ENCODE peak calls at places on chromosome 3, in eight cellular contexts. A, O, Z, G, U, R, N and D are unnamed samples.

GRCh38 chr3:127371338-127371737 is 83.5 kb upstream of the PRR20G start:
- DNase-seq in Z (no peak), R (no peak), O (no peak), A (no peak), G (no peak), U (no peak), N (no peak), D (no peak)

GRCh38 chr3:69012111-69012835 is 1.2 kb downstream of the EOGT start:
- DNase-seq in A (no peak), R (no peak), U (no peak), O (peak; percentile 39), Z (peak; percentile 5), G (no peak), N (no peak), D (peak; percentile 9)

GRCh38 chr3:10933021-10933420 is 59.5 kb upstream of the SLC6A1 start:
- DNase-seq in R (no peak), A (no peak), G (no peak), N (no peak), Z (no peak), O (no peak), U (no peak), D (no peak)

GRCh38 chr3:183774631-183775030 is 50.7 kb downstream of the MAP6D1 start:
- DNase-seq in G (no peak), O (peak; percentile 35), U (no peak), Z (no peak), N (no peak), A (no peak), R (no peak), D (peak; percentile 87)

GRCh38 chr3:33064929-33065328 is 32.0 kb downstream of the GLB1 start:
- DNase-seq in O (no peak), A (no peak), R (peak; percentile 39), Z (no peak), U (no peak), G (no peak), N (no peak), D (no peak)

GRCh38 chr3:5875056-5875455 is 687.5 kb downstream of the EDEM1 start:
- DNase-seq in N (no peak), O (peak; percentile 61), A (no peak), Z (no peak), U (no peak), R (no peak), G (no peak), D (no peak)

GRCh38 chr3:42013652-42014442 is 51.9 kb upstream of the ULK4 start:
- DNase-seq in Z (no peak), O (no peak), R (peak; percentile 39), N (peak; percentile 21), A (peak; percentile 16), U (no peak), G (no peak), D (no peak)

GRCh38 chr3:5787863-5788488 is 600.5 kb downstream of the EDEM1 start:
- DNase-seq in U (no peak), N (no peak), G (no peak), A (no peak), R (no peak), Z (peak; percentile 6), O (peak; percentile 70), D (no peak)

GRCh38 chr3:172106989-172107388 is 67.6 kb downstream of the FNDC3B start:
- DNase-seq in Z (no peak), U (no peak), N (peak; percentile 31), G (no peak), R (peak; percentile 30), O (peak; percentile 90), A (peak; percentile 56), D (no peak)

GRCh38 chr3:54538346-54538745 is 389.5 kb downstream of the LRTM1 start:
- DNase-seq in A (no peak), N (no peak), U (no peak), O (peak; percentile 13), G (no peak), Z (no peak), R (no peak), D (no peak)

GRCh38 chr3:50550079-50550736 is 17.3 kb downstream of the C3orf18 start:
- DNase-seq in O (peak; percentile 63), R (peak; percentile 71), A (peak; percentile 64), N (peak; percentile 55), U (no peak), G (peak; percentile 36), Z (no peak), D (peak; percentile 28)

GRCh38 chr3:187296058-187296457 is 4.5 kb upstream of the MASP1 start:
- DNase-seq in Z (no peak), G (no peak), U (no peak), N (no peak), R (no peak), O (peak; percentile 39), A (no peak), D (no peak)

GRCh38 chr3:72238341-72238740 is 453.4 kb upstream of the PROK2 start:
- DNase-seq in O (no peak), A (no peak), R (no peak), U (no peak), N (no peak), Z (no peak), G (no peak), D (peak; percentile 6)

GRCh38 chr3:194206375-194206774 is 70.4 kb downstream of the HES1 start:
- DNase-seq in U (no peak), N (no peak), Z (no peak), G (peak; percentile 72), R (no peak), A (no peak), O (no peak), D (no peak)

GRCh38 chr3:5136619-5137429 is 14.7 kb downstream of the ARL8B start:
- DNase-seq in R (no peak), U (no peak), N (peak; percentile 5), A (peak; percentile 21), Z (no peak), O (peak; percentile 60), G (no peak), D (peak; percentile 43)

GRCh38 chr3:182618981-182619591 is 174.2 kb upstream of the ATP11B start:
- DNase-seq in Z (no peak), G (no peak), U (no peak), A (no peak), O (peak; percentile 83), R (no peak), N (no peak), D (peak; percentile 78)

GRCh38 chr3:45659661-45660566 is 29.3 kb upstream of the SACM1L start:
- DNase-seq in U (peak; percentile 26), G (peak; percentile 53), Z (peak; percentile 47), N (peak; percentile 41), R (peak; percentile 43), O (peak; percentile 79), A (peak; percentile 37), D (peak; percentile 80)

GRCh38 chr3:27591321-27591711 is 107.1 kb upstream of the SLC4A7 start:
- DNase-seq in Z (no peak), R (no peak), G (no peak), N (no peak), U (no peak), O (peak; percentile 50), A (no peak), D (no peak)

GRCh38 chr3:183278479-183279088 is 25.5 kb downstream of the B3GNT5 start:
- DNase-seq in R (no peak), A (no peak), U (no peak), O (no peak), Z (no peak), N (no peak), G (peak; percentile 60), D (no peak)

GRCh38 chr3:130783629-130784028 is 37.0 kb upstream of the PIK3R4 start:
- DNase-seq in N (no peak), A (no peak), Z (no peak), O (peak; percentile 19), U (no peak), R (no peak), G (no peak), D (no peak)

GRCh38 chr3:196168808-196169391 is 42.3 kb downstream of the ZDHHC19 start:
- DNase-seq in A (no peak), O (no peak), Z (no peak), N (no peak), G (peak; percentile 100), U (no peak), R (no peak), D (no peak)

GRCh38 chr3:154538566-154539360 is 108.8 kb upstream of the GPR149 start:
- DNase-seq in N (no peak), G (no peak), R (no peak), U (no peak), O (no peak), Z (no peak), A (no peak), D (no peak)

GRCh38 chr3:17039579-17039978 is 154.8 kb downstream of the PLCL2 start:
- DNase-seq in U (no peak), Z (no peak), R (no peak), N (no peak), G (no peak), A (no peak), O (peak; percentile 74), D (peak; percentile 95)

GRCh38 chr3:15647629-15648167 is 46.2 kb downstream of the BTD start:
- DNase-seq in N (peak; percentile 21), U (no peak), O (peak; percentile 90), G (no peak), Z (no peak), A (peak; percentile 45), R (peak; percentile 15), D (peak; percentile 98)

GRCh38 chr3:98900265-98901031 is 1.0 kb downstream of the DCBLD2 start:
- DNase-seq in N (no peak), Z (no peak), R (no peak), O (peak; percentile 52), U (no peak), A (no peak), G (no peak), D (no peak)

GRCh38 chr3:36907911-36908646 is 36.8 kb downstream of the TRANK1 start:
- DNase-seq in Z (no peak), A (peak; percentile 67), R (peak; percentile 38), N (peak; percentile 59), O (peak; percentile 50), G (no peak), U (no peak), D (peak; percentile 89)

GRCh38 chr3:31953091-31953490 is 28.0 kb downstream of the OSBPL10 start:
- DNase-seq in R (no peak), Z (no peak), U (no peak), O (no peak), N (no peak), G (no peak), A (no peak), D (no peak)

GRCh38 chr3:59143447-59143846 is 93.6 kb upstream of the CFAP20DC start:
- DNase-seq in N (no peak), O (no peak), U (no peak), R (no peak), A (no peak), G (no peak), Z (no peak), D (peak; percentile 10)

GRCh38 chr3:85384372-85384771 is 425.6 kb downstream of the CADM2 start:
- DNase-seq in O (no peak), A (no peak), Z (no peak), R (no peak), G (no peak), N (no peak), U (no peak), D (no peak)

GRCh38 chr3:159824341-159824740 is 164.3 kb upstream of the IL12A start:
- DNase-seq in O (peak; percentile 83), A (no peak), Z (no peak), R (no peak), G (no peak), N (no peak), U (no peak), D (peak; percentile 90)

GRCh38 chr3:187088701-187089100 is 50.6 kb downstream of the RPL39L start:
- DNase-seq in R (no peak), G (no peak), N (no peak), A (no peak), U (no peak), O (no peak), Z (no peak), D (no peak)

GRCh38 chr3:71469131-71469430 is 114.4 kb downstream of the FOXP1 start:
- DNase-seq in A (no peak), G (no peak), O (no peak), R (no peak), U (no peak), N (no peak), Z (no peak), D (no peak)

GRCh38 chr3:183220828-183221227 is 32.2 kb upstream of the B3GNT5 start:
- DNase-seq in N (no peak), U (no peak), O (no peak), Z (no peak), R (no peak), G (no peak), A (no peak), D (no peak)

GRCh38 chr3:124315215-124316033 is 323.5 kb upstream of the ROPN1 start:
- DNase-seq in R (no peak), O (peak; percentile 83), A (no peak), U (no peak), Z (no peak), G (no peak), N (no peak), D (peak; percentile 40)